ENCODE peak calls at places on chromosomes 13 and 19, in five cellular contexts. J is epithelial cell of proximal tubule; F is effector memory CD8-positive, alpha-beta T cell; T is GM13976; V is upper lobe of left lung. L is an unnamed sample.

GRCh38 chr19:55606471-55606787 is 982 bp downstream of the ZNF865 start:
- DNase-seq in J (no peak), F (no peak), T (no peak), V (no peak), L (no peak)

GRCh38 chr19:1253514-1254080 is 5.2 kb downstream of the MIDN start:
- DNase-seq in J (no peak), F (no peak), T (no peak), V (peak), L (no peak)

GRCh38 chr19:50203281-50204080 is at the start of gene MYH14:
- DNase-seq in J (no peak), F (no peak), T (no peak), V (peak), L (no peak)

GRCh38 chr13:87057807-87058520 is 613.2 kb upstream of the SLITRK5 start:
- DNase-seq in J (no peak), F (no peak), T (no peak), V (no peak), L (no peak)

GRCh38 chr13:112074139-112074710 is 7.3 kb downstream of the SOX1 start:
- DNase-seq in J (no peak), F (no peak), T (no peak), V (no peak), L (no peak)

GRCh38 chr19:10695401-10696398 is 5.5 kb upstream of the QTRT1 start:
- DNase-seq in J (peak), F (peak), T (peak), V (peak), L (peak)

GRCh38 chr13:114288157-114288591 is 6.8 kb downstream of the UPF3A start:
- DNase-seq in J (no peak), F (no peak), T (no peak), V (no peak), L (no peak)

GRCh38 chr13:57408312-57408711 is 223.2 kb upstream of the PCDH17 start:
- DNase-seq in J (no peak), F (no peak), T (no peak), V (no peak), L (no peak)

GRCh38 chr13:86684402-86684801 is 885.2 kb upstream of the SLITRK6 start:
- DNase-seq in J (no peak), F (no peak), T (no peak), V (no peak), L (no peak)

GRCh38 chr19:12801466-12802266 is at the start of the genes PRDX2 and THSD8:
- DNase-seq in J (no peak), F (peak), T (peak), V (peak), L (peak)

GRCh38 chr19:38774181-38774950 is 1.0 kb upstream of the LGALS7 start:
- DNase-seq in J (no peak), F (no peak), T (no peak), V (no peak), L (no peak)

GRCh38 chr13:102517959-102518358 is 78.8 kb upstream of the TPP2 start:
- DNase-seq in J (no peak), F (no peak), T (no peak), V (no peak), L (peak)

GRCh38 chr19:28168557-28168956 is 1044.4 kb downstream of the UQCRFS1 start:
- DNase-seq in J (peak), F (no peak), T (no peak), V (no peak), L (no peak)

GRCh38 chr13:105655046-105655445 is 880.4 kb downstream of the EFNB2 start:
- DNase-seq in J (no peak), F (no peak), T (no peak), V (no peak), L (peak)

GRCh38 chr13:44934724-44935123 is 54.5 kb downstream of the NUFIP1 start:
- DNase-seq in J (peak), F (no peak), T (peak), V (no peak), L (peak)

GRCh38 chr19:48190288-48191284 is 20.1 kb downstream of the ZSWIM9 start:
- DNase-seq in J (no peak), F (peak), T (no peak), V (peak), L (peak)

GRCh38 chr13:36706755-36707154 is 32.9 kb downstream of the SERTM1 start:
- DNase-seq in J (no peak), F (no peak), T (no peak), V (no peak), L (no peak)

GRCh38 chr19:39405930-39406655 is 554 bp upstream of the ZFP36 start:
- DNase-seq in J (no peak), F (peak), T (no peak), V (peak), L (no peak)

GRCh38 chr13:110262494-110262893 is 44.5 kb downstream of the COL4A1 start:
- DNase-seq in J (no peak), F (no peak), T (no peak), V (no peak), L (no peak)

GRCh38 chr13:105153626-105154025 is 1381.8 kb downstream of the EFNB2 start:
- DNase-seq in J (no peak), F (no peak), T (no peak), V (no peak), L (no peak)

GRCh38 chr13:107665926-107666458 is 549.3 kb downstream of the LIG4 start:
- DNase-seq in J (no peak), F (no peak), T (no peak), V (no peak), L (no peak)

GRCh38 chr13:70183041-70183440 is 74.8 kb upstream of the KLHL1 start:
- DNase-seq in J (peak), F (no peak), T (no peak), V (no peak), L (peak)

GRCh38 chr13:26482451-26483197 is 74.9 kb upstream of the WASF3 start:
- DNase-seq in J (no peak), F (peak), T (peak), V (peak), L (peak)

GRCh38 chr19:33194527-33194883 is 375 bp downstream of the LRP3 start:
- DNase-seq in J (no peak), F (no peak), T (no peak), V (no peak), L (no peak)

GRCh38 chr19:15402411-15403150 is 16.2 kb downstream of the AKAP8L start:
- DNase-seq in J (no peak), F (no peak), T (no peak), V (no peak), L (no peak)

GRCh38 chr13:104485571-104485970 is 1419.4 kb upstream of the SLC10A2 start:
- DNase-seq in J (no peak), F (no peak), T (no peak), V (no peak), L (no peak)

GRCh38 chr13:100541882-100542545 is 46.6 kb downstream of the GGACT start:
- DNase-seq in J (no peak), F (no peak), T (no peak), V (peak), L (peak)

GRCh38 chr19:28685802-28686201 is 527.1 kb downstream of the UQCRFS1 start:
- DNase-seq in J (no peak), F (no peak), T (no peak), V (no peak), L (no peak)

GRCh38 chr19:2333027-2333806 is 4.7 kb downstream of the SPPL2B start:
- DNase-seq in J (no peak), F (no peak), T (no peak), V (no peak), L (no peak)

GRCh38 chr19:11288349-11288748 is 7.6 kb upstream of the TSPAN16 start:
- DNase-seq in J (no peak), F (no peak), T (peak), V (no peak), L (no peak)

GRCh38 chr13:44107357-44108121 is 227.8 kb downstream of the LACC1 start:
- DNase-seq in J (no peak), F (no peak), T (no peak), V (no peak), L (peak)

GRCh38 chr13:109235901-109236300 is 550.5 kb downstream of the IRS2 start:
- DNase-seq in J (no peak), F (no peak), T (no peak), V (no peak), L (peak)

GRCh38 chr13:107864543-107865460 is 350.5 kb downstream of the LIG4 start:
- DNase-seq in J (peak), F (no peak), T (peak), V (no peak), L (peak)

GRCh38 chr19:7989071-7989575 is 16.3 kb downstream of the ELAVL1 start:
- DNase-seq in J (no peak), F (no peak), T (no peak), V (peak), L (peak)

GRCh38 chr13:111505175-111505777 is 184.8 kb downstream of the TEX29 start:
- DNase-seq in J (no peak), F (no peak), T (no peak), V (no peak), L (no peak)

GRCh38 chr19:2359992-2360875 is at the start of gene TMPRSS9:
- DNase-seq in J (no peak), F (no peak), T (no peak), V (no peak), L (no peak)

L was measured in mammary epithelial cell.